ENCODE peak calls at places on chromosomes 1 and 21, in six cellular contexts. S, B, N, X, W and O are unnamed samples.
A peak's percentile ranks its signal among the peaks of the same experiment; 100 is the strongest.

GRCh38 chr1:191876631-191877030 is 281.6 kb upstream of the RGS18 start:
- DNase-seq in W (no peak), B (no peak), N (no peak), X (no peak), S (no peak), O (no peak)

GRCh38 chr21:46634966-46635323 is 529 bp upstream of the PRMT2 start:
- DNase-seq in B (peak; percentile 92), N (peak; percentile 80), W (peak; percentile 85), X (peak; percentile 69), S (peak; percentile 95), O (no peak)

GRCh38 chr1:54260810-54261209 is 60.8 kb downstream of the MRPL37 start:
- DNase-seq in B (no peak), S (no peak), W (no peak), X (no peak), N (no peak), O (no peak)

GRCh38 chr1:162300057-162300917 is 76.4 kb downstream of the SPATA46 start:
- DNase-seq in X (no peak), B (no peak), W (no peak), N (no peak), S (peak; percentile 39), O (no peak)

GRCh38 chr1:107525146-107525545 is 384.3 kb downstream of the NTNG1 start:
- DNase-seq in S (no peak), X (no peak), N (no peak), B (peak; percentile 63), W (no peak), O (no peak)

GRCh38 chr1:209886219-209886536 is 51.8 kb upstream of the SYT14 start:
- DNase-seq in W (no peak), N (no peak), S (no peak), B (no peak), X (no peak), O (no peak)

GRCh38 chr21:38244885-38245869 is 11.6 kb upstream of the KCNJ15 start:
- DNase-seq in B (peak; percentile 98), W (no peak), S (no peak), X (no peak), N (no peak), O (no peak)

GRCh38 chr1:167564592-167564991 is 11.0 kb upstream of the CREG1 start:
- DNase-seq in X (peak; percentile 44), S (peak; percentile 45), N (no peak), W (no peak), B (peak; percentile 15), O (peak; percentile 89)

GRCh38 chr1:173503391-173503790 is 26.3 kb downstream of the PRDX6 start:
- DNase-seq in W (no peak), X (no peak), S (no peak), N (peak; percentile 9), B (peak; percentile 60), O (no peak)

GRCh38 chr1:147062951-147063350 is 109.3 kb downstream of the PRKAB2 start:
- DNase-seq in W (no peak), B (peak; percentile 26), X (no peak), N (no peak), S (no peak), O (no peak)

GRCh38 chr1:8155528-8156186 is 129.5 kb upstream of the ERRFI1 start:
- DNase-seq in N (no peak), X (no peak), S (peak; percentile 63), B (peak; percentile 47), W (no peak), O (peak; percentile 42)

GRCh38 chr1:91651671-91652071 is 151.0 kb downstream of the CDC7 start:
- DNase-seq in B (peak; percentile 28), N (no peak), W (no peak), S (no peak), X (no peak), O (no peak)

GRCh38 chr21:44872568-44873355 is 728 bp downstream of the PTTG1IP start:
- DNase-seq in S (peak; percentile 38), W (no peak), B (peak; percentile 61), X (peak; percentile 40), N (peak; percentile 57), O (no peak)

GRCh38 chr1:28577738-28578536 is 14.1 kb upstream of the RAB42 start:
- DNase-seq in W (peak; percentile 70), S (no peak), N (no peak), B (no peak), X (peak; percentile 27), O (no peak)

GRCh38 chr1:94542088-94542671 is 621 bp upstream of the F3 start:
- DNase-seq in B (peak; percentile 72), X (no peak), S (peak; percentile 36), W (no peak), N (peak; percentile 62), O (no peak)

GRCh38 chr1:19744335-19744743 is 55.4 kb downstream of the TMCO4 start:
- DNase-seq in W (no peak), X (no peak), S (no peak), B (peak; percentile 27), N (no peak), O (no peak)

GRCh38 chr1:42392923-42393848 is 12.6 kb downstream of the RIMKLA start:
- DNase-seq in S (no peak), X (no peak), W (no peak), N (no peak), B (no peak), O (peak; percentile 63)

GRCh38 chr1:19042675-19043578 is 86.5 kb upstream of the IFFO2 start:
- DNase-seq in X (no peak), B (peak; percentile 49), S (peak; percentile 50), W (no peak), N (peak; percentile 16), O (no peak)

GRCh38 chr1:19424651-19425570 is 60.4 kb downstream of the CAPZB start:
- DNase-seq in X (no peak), W (no peak), N (no peak), B (no peak), S (no peak), O (no peak)

GRCh38 chr1:32200226-32201010 is at the start of gene CCDC28B:
- DNase-seq in S (peak; percentile 92), X (peak; percentile 61), W (peak; percentile 82), N (peak; percentile 86), B (peak; percentile 92), O (no peak)

GRCh38 chr1:193036337-193037047 is 22.7 kb downstream of the UCHL5 start:
- DNase-seq in W (no peak), N (no peak), X (no peak), B (no peak), S (no peak), O (no peak)

GRCh38 chr1:45326627-45327591 is at the start of gene HPDL:
- DNase-seq in S (peak; percentile 95), W (no peak), B (peak; percentile 77), N (peak; percentile 92), X (peak; percentile 84), O (no peak)

GRCh38 chr1:64093941-64094340 is 109.5 kb upstream of the UBE2U start:
- DNase-seq in W (no peak), N (no peak), B (peak; percentile 64), S (no peak), X (no peak), O (no peak)

DNA sequence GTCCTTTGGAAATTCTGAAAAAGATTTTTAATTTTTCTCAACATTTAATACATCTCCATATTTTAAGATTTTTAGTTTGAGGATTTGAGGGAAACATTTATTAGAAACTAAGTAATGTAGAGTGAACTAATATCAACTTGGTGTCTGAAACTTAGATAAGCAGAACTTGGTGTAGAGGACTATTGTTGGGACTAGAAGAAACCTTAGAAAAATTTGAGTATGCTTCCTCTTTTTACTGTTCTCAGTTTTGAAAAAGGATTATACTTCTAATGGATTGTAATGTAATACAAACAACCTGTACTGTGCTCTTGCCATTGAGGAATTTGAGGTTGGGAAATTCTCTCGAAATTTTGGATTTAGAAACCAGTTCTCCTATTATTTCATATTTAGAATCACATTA is 2.4 kb downstream of the FNBP1L start:
- DNase-seq in X (no peak), N (no peak), B (no peak), S (no peak), W (no peak), O (no peak)
- H3K4me2 ChIP-seq in X (no peak overlapping the region), N (peak overlapping the region; percentile 90), B (no peak overlapping the region), S (peak overlapping the region; percentile 94), W (no peak overlapping the region), O (peak overlapping the region; percentile 92)

GRCh38 chr21:33232640-33233039 is 2.9 kb downstream of the IFNAR2 start:
- DNase-seq in W (no peak), X (no peak), N (no peak), B (no peak), S (no peak), O (no peak)
- H3K9me2 ChIP-seq in W (no peaks in the 10 kb centered on the region), X (no peaks in the 10 kb centered on the region), N (no peaks in the 10 kb centered on the region), B (no peaks in the 10 kb centered on the region), S (no peaks in the 10 kb centered on the region), O (no peaks in the 10 kb centered on the region)

DNA sequence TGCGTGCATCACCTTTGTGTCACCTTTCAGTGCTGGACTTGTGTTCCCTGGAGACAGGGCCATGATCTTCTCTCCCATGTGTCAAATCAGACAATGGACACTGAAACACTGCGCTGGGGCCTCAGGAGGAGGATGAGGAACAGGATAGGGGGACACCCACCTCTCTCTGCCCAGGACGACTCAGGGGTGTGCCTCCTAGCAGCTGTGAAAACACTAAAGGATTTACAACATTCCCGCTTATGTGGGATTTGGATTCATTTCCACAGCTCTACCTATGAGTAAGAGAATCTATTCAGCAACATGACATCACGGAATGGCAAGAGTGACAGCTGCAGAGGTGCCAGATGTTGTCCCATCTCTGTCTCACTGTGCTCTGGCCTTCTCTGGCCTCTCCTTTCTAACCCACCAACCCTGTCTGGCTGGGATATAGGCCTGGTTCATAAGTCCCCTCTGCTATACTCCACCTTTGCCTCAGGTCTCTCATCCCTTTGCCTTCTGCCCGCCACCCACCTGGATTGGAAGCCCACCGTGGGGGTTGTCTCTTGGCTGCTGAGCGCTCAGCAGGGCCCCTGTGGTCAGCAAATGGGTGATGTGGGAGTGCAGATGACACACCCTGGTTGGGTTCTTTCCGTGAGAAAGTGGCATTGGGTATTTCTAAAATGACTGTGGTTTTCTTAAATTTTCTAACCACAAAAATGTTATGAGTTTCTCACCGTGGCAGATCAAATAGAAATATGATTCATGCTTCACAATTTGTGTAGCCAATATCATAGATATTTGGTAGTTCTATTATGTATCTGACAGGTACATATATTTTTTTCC is 47.1 kb upstream of the TLR5 start:
- DNase-seq in B (peak; percentile 86), N (no peak), X (no peak), S (no peak), W (no peak), O (peak; percentile 46)
- H3K4me2 ChIP-seq in B (peak overlapping the region; percentile 18), N (no peak overlapping the region), X (no peak overlapping the region), S (no peak overlapping the region), W (no peak overlapping the region), O (peak overlapping the region; percentile 53)

GRCh38 chr1:9418851-9419250 is 120.4 kb upstream of the SLC25A33 start:
- DNase-seq in B (no peak), S (no peak), N (no peak), X (no peak), W (no peak), O (no peak)
- H3K9me2 ChIP-seq in B (no peaks in the 10 kb centered on the region), S (no peaks in the 10 kb centered on the region), N (no peaks in the 10 kb centered on the region), X (no peaks in the 10 kb centered on the region), W (no peaks in the 10 kb centered on the region), O (no peaks in the 10 kb centered on the region)